ENCODE peak calls at places on chromosomes 4 and X, in seven cellular contexts. D is epithelial cell of esophagus, L is fibroblast of pulmonary artery, C is A549, N is left ventricle myocardium inferior, J is ascending aorta, U is osteoblast. G is an unnamed sample.

GRCh38 chr4:80535551-80535950 is 200.0 kb downstream of the CFAP299 start:
- DNase-seq in D (peak; percentile 67), L (no peak), U (no peak), J (no peak), C (no peak), N (no peak), G (no peak)

GRCh38 chr4:68245594-68245993 is at the start of gene TMPRSS11B:
- DNase-seq in U (no peak), C (no peak), J (no peak), N (no peak), L (no peak), D (no peak), G (no peak)

GRCh38 chr4:2069161-2069971 is 10.2 kb downstream of the NAT8L start:
- DNase-seq in D (no peak), C (no peak), U (peak; percentile 71), J (no peak), L (no peak), N (no peak), G (peak; percentile 44)

GRCh38 chr4:98474408-98474844 is 184.0 kb downstream of the TSPAN5 start:
- DNase-seq in D (peak; percentile 84), C (no peak), J (no peak), L (peak; percentile 74), U (no peak), N (no peak), G (no peak)

GRCh38 chrX:49840679-49841078 is 11.6 kb downstream of the PAGE4 start:
- DNase-seq in C (peak; percentile 19), U (no peak), L (peak; percentile 52), J (no peak), D (peak; percentile 57), N (peak; percentile 36), G (peak; percentile 90)

GRCh38 chr4:145540235-145540634 is 58.6 kb downstream of the SMAD1 start:
- DNase-seq in J (no peak), L (peak; percentile 38), U (no peak), C (no peak), N (no peak), D (no peak), G (no peak)

GRCh38 chrX:10039821-10040793 is 72.9 kb downstream of the CLDN34 start:
- DNase-seq in J (no peak), U (no peak), D (peak; percentile 77), C (no peak), L (peak; percentile 36), N (no peak), G (no peak)

GRCh38 chr4:164204434-164204833 is 549.5 kb upstream of the SMIM31 start:
- DNase-seq in U (peak; percentile 23), J (no peak), N (no peak), D (peak; percentile 79), L (peak; percentile 46), C (no peak), G (peak; percentile 48)

GRCh38 chr4:30839583-30840520 is 119.7 kb downstream of the PCDH7 start:
- DNase-seq in L (peak; percentile 54), N (no peak), J (no peak), D (peak; percentile 65), C (no peak), U (no peak), G (no peak)

GRCh38 chrX:78658851-78659744 is at the start of gene RTL3:
- DNase-seq in D (peak; percentile 0), L (peak; percentile 76), J (no peak), U (peak; percentile 87), N (no peak), C (no peak), G (no peak)

GRCh38 chr4:109079177-109079576 is 223.3 kb downstream of the COL25A1 start:
- DNase-seq in U (peak; percentile 45), D (peak; percentile 30), J (no peak), C (no peak), L (peak; percentile 16), N (no peak), G (no peak)

GRCh38 chr4:137693641-137694040 is 161.3 kb upstream of the PCDH18 start:
- DNase-seq in C (no peak), U (peak; percentile 49), D (no peak), J (no peak), L (peak; percentile 14), N (no peak), G (no peak)

GRCh38 chr4:107183155-107183774 is 147.2 kb upstream of the DKK2 start:
- DNase-seq in L (peak; percentile 76), N (no peak), C (peak; percentile 2), U (no peak), D (peak; percentile 70), J (no peak), G (peak; percentile 57)

GRCh38 chr4:55358668-55359067 is 12.6 kb downstream of the SRD5A3 start:
- DNase-seq in C (no peak), J (no peak), N (no peak), L (peak; percentile 75), U (peak; percentile 87), D (peak; percentile 92), G (no peak)

GRCh38 chrX:72131317-72132294 is at the start of gene RTL5:
- DNase-seq in N (peak; percentile 84), J (peak; percentile 69), U (peak; percentile 97), C (peak; percentile 71), L (peak; percentile 91), D (peak; percentile 51), G (peak; percentile 88)
- TF ChIP-seq CTCF in N (no peak), J (no peak), U (no peak), C (no peak), L (no peak), D (no peak), G (no peak)

DNA sequence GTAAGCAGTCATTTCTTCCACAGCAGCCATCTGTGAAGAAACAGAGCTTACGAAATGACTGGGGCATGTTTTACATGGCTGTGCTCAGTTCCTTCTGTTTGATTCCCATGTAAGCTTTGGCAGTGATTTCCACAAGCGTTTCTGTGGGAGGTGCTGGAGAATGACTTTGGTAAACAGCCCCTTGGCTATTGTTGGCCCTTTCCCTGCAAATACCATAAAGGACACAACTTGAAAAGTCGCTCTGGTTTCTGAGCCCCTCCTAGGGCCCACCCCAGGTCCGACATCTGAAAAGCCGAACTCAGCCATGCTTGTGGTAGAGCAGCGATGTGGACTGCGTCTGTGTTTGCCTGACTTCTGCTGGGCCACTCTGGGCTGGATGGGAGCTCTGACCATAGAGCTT is 3.7 kb downstream of the LIMCH1 start:
- DNase-seq in U (no peak), D (no peak), C (no peak), L (peak; percentile 48), N (no peak), J (no peak), G (peak; percentile 59)
- H3K4me3 ChIP-seq in U (no peak overlapping the region), D (no peak overlapping the region), C (no peak overlapping the region), L (no peak overlapping the region), N (no peak overlapping the region), J (peak overlapping the region; percentile 40), G (no peak overlapping the region)

DNA sequence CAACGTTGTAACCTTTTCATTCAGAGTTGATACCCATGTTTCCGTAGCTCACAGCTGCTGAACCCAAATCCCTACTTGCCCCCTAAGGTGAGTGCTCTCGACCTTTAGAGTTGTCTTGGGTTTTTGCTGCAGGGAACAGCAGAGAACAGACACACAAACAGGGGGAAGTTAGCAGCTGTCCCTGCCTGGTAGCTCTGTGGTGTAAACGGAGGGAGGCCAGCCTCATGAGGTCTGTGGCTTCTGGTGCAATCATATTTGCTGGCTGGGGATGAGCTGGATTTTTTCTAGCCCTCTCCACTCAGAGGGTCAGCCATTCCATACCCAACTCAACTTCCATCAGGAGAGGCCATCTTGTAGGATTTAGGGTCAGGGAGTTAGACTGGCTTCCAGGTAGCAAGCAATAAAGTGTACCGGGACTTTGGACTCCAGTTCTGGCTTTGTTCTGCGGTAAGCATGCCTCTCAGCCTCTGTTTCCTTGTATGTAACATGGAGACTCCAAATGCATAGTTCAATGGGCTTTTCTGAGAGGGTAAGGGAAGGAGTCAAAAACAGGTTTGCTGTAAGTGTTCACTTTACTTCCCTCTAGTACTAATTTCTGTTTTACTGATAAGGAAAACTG is 218.9 kb downstream of the MID1IP1 start:
- DNase-seq in U (no peak), N (no peak), C (no peak), L (no peak), J (no peak), D (no peak), G (no peak)
- TF ChIP-seq CTCF in U (no peak), N (no peak), C (no peak), L (no peak), J (no peak), D (no peak), G (no peak)

GRCh38 chrX:36957425-36958328 is 50.5 kb upstream of the FAM47C start:
- DNase-seq in J (no peak), N (no peak), C (peak; percentile 21), L (no peak), U (peak; percentile 87), D (peak; percentile 4), G (peak; percentile 90)
- H3K4me3 ChIP-seq in J (peak overlapping the region; percentile 68), N (peak overlapping the region; percentile 54), C (peak overlapping the region; percentile 53), L (no peak overlapping the region), U (peak overlapping the region; percentile 55), D (no peak overlapping the region), G (peak overlapping the region; percentile 69)

GRCh38 chr4:69896530-69897116 is 34.2 kb upstream of the CSN1S1 start:
- DNase-seq in D (peak; percentile 17), N (no peak), L (peak; percentile 54), C (no peak), J (no peak), U (no peak), G (no peak)
- TF ChIP-seq CTCF in D (peak; percentile 57), N (no peak), L (peak; percentile 69), C (peak; percentile 25), J (peak; percentile 14), U (peak; percentile 2), G (peak; percentile 83)